ENCODE peak calls at places on chromosomes 12 and 14, in ten cellular contexts. One of them, this sample, is unnamed.

GRCh38 chr14:71583246-71583645 is 349.0 kb upstream of the RGS6 start:
- DNase-seq in germinal center: no peak
- DNase-seq in cardiac muscle cell: no peak
- DNase-seq in T-helper 9 cell: no peak
- DNase-seq in iPS DF 6.9: no peak
- DNase-seq in GM10248: no peak
- DNase-seq in Panc1: no peak
- DNase-seq in RWPE1: no peak
- DNase-seq in A549: no peak
- DNase-seq in activated CD4-positive, CD25-positive, alpha-beta regulatory T cell: no peak
- DNase-seq in this sample: no peak

GRCh38 chr12:107580750-107581529 is 104.7 kb upstream of the PWP1 start:
- DNase-seq in cardiac muscle cell: peak
- DNase-seq in germinal center: no peak
- DNase-seq in iPS DF 6.9: no peak
- DNase-seq in T-helper 9 cell: no peak
- DNase-seq in RWPE1: no peak
- DNase-seq in A549: no peak
- DNase-seq in Panc1: no peak
- DNase-seq in GM10248: no peak
- DNase-seq in activated CD4-positive, CD25-positive, alpha-beta regulatory T cell: no peak
- DNase-seq in this sample: peak

GRCh38 chr12:107667464-107667863 is 18.1 kb upstream of the PWP1 start:
- DNase-seq in cardiac muscle cell: no peak
- DNase-seq in iPS DF 6.9: no peak
- DNase-seq in T-helper 9 cell: no peak
- DNase-seq in activated CD4-positive, CD25-positive, alpha-beta regulatory T cell: no peak
- DNase-seq in Panc1: no peak
- DNase-seq in A549: no peak
- DNase-seq in germinal center: no peak
- DNase-seq in RWPE1: no peak
- DNase-seq in GM10248: no peak
- DNase-seq in this sample: no peak

GRCh38 chr12:132638541-132639408 is 20.2 kb downstream of the P2RX2 start:
- DNase-seq in activated CD4-positive, CD25-positive, alpha-beta regulatory T cell: no peak
- DNase-seq in RWPE1: peak
- DNase-seq in A549: peak
- DNase-seq in cardiac muscle cell: peak
- DNase-seq in Panc1: peak
- DNase-seq in iPS DF 6.9: no peak
- DNase-seq in T-helper 9 cell: no peak
- DNase-seq in germinal center: peak
- DNase-seq in GM10248: peak
- DNase-seq in this sample: peak

GRCh38 chr14:57732886-57733285 is 133.0 kb downstream of the SLC35F4 start:
- DNase-seq in A549: no peak
- DNase-seq in GM10248: no peak
- DNase-seq in Panc1: no peak
- DNase-seq in cardiac muscle cell: no peak
- DNase-seq in iPS DF 6.9: no peak
- DNase-seq in T-helper 9 cell: no peak
- DNase-seq in activated CD4-positive, CD25-positive, alpha-beta regulatory T cell: no peak
- DNase-seq in germinal center: no peak
- DNase-seq in RWPE1: no peak
- DNase-seq in this sample: no peak

GRCh38 chr14:105168979-105169507 is 467 bp upstream of the JAG2 start:
- DNase-seq in activated CD4-positive, CD25-positive, alpha-beta regulatory T cell: no peak
- DNase-seq in Panc1: no peak
- DNase-seq in A549: peak
- DNase-seq in iPS DF 6.9: peak
- DNase-seq in cardiac muscle cell: peak
- DNase-seq in germinal center: no peak
- DNase-seq in T-helper 9 cell: peak
- DNase-seq in GM10248: no peak
- DNase-seq in RWPE1: no peak
- DNase-seq in this sample: peak

GRCh38 chr12:116990971-116991966 is 80.5 kb downstream of the FBXW8 start:
- DNase-seq in activated CD4-positive, CD25-positive, alpha-beta regulatory T cell: no peak
- DNase-seq in cardiac muscle cell: no peak
- DNase-seq in iPS DF 6.9: no peak
- DNase-seq in A549: no peak
- DNase-seq in RWPE1: no peak
- DNase-seq in GM10248: no peak
- DNase-seq in T-helper 9 cell: no peak
- DNase-seq in Panc1: no peak
- DNase-seq in germinal center: no peak
- DNase-seq in this sample: no peak

GRCh38 chr12:69851976-69852375 is 26.9 kb downstream of the MYRFL start:
- DNase-seq in RWPE1: no peak
- DNase-seq in cardiac muscle cell: no peak
- DNase-seq in activated CD4-positive, CD25-positive, alpha-beta regulatory T cell: no peak
- DNase-seq in iPS DF 6.9: no peak
- DNase-seq in Panc1: no peak
- DNase-seq in T-helper 9 cell: no peak
- DNase-seq in germinal center: no peak
- DNase-seq in GM10248: no peak
- DNase-seq in A549: no peak
- DNase-seq in this sample: no peak

GRCh38 chr14:75399819-75400678 is 27.8 kb upstream of the JDP2 start:
- DNase-seq in GM10248: no peak
- DNase-seq in A549: peak
- DNase-seq in iPS DF 6.9: no peak
- DNase-seq in activated CD4-positive, CD25-positive, alpha-beta regulatory T cell: no peak
- DNase-seq in RWPE1: peak
- DNase-seq in cardiac muscle cell: no peak
- DNase-seq in germinal center: no peak
- DNase-seq in Panc1: no peak
- DNase-seq in T-helper 9 cell: no peak
- DNase-seq in this sample: peak

GRCh38 chr12:47902131-47902639 is 2.6 kb downstream of the VDR start:
- DNase-seq in T-helper 9 cell: no peak
- DNase-seq in A549: no peak
- DNase-seq in Panc1: no peak
- DNase-seq in germinal center: no peak
- DNase-seq in iPS DF 6.9: no peak
- DNase-seq in RWPE1: no peak
- DNase-seq in cardiac muscle cell: no peak
- DNase-seq in activated CD4-positive, CD25-positive, alpha-beta regulatory T cell: no peak
- DNase-seq in GM10248: no peak
- DNase-seq in this sample: no peak

GRCh38 chr12:57896437-57897201 is 44.7 kb upstream of the ATP23 start:
- DNase-seq in cardiac muscle cell: peak
- DNase-seq in T-helper 9 cell: no peak
- DNase-seq in GM10248: no peak
- DNase-seq in Panc1: peak
- DNase-seq in RWPE1: peak
- DNase-seq in germinal center: no peak
- DNase-seq in A549: peak
- DNase-seq in iPS DF 6.9: no peak
- DNase-seq in activated CD4-positive, CD25-positive, alpha-beta regulatory T cell: no peak
- DNase-seq in this sample: peak

GRCh38 chr12:128008341-128008740 is 258.6 kb upstream of the TMEM132C start:
- DNase-seq in activated CD4-positive, CD25-positive, alpha-beta regulatory T cell: no peak
- DNase-seq in germinal center: no peak
- DNase-seq in iPS DF 6.9: no peak
- DNase-seq in Panc1: no peak
- DNase-seq in cardiac muscle cell: no peak
- DNase-seq in GM10248: no peak
- DNase-seq in A549: no peak
- DNase-seq in RWPE1: no peak
- DNase-seq in T-helper 9 cell: no peak
- DNase-seq in this sample: no peak

GRCh38 chr12:114696443-114697245 is 12.7 kb upstream of the TBX3 start:
- DNase-seq in RWPE1: no peak
- DNase-seq in A549: no peak
- DNase-seq in GM10248: no peak
- DNase-seq in activated CD4-positive, CD25-positive, alpha-beta regulatory T cell: no peak
- DNase-seq in cardiac muscle cell: no peak
- DNase-seq in T-helper 9 cell: no peak
- DNase-seq in Panc1: no peak
- DNase-seq in germinal center: no peak
- DNase-seq in iPS DF 6.9: no peak
- DNase-seq in this sample: no peak

GRCh38 chr12:130975116-130975515 is 21.4 kb downstream of the ADGRD1 start:
- DNase-seq in GM10248: no peak
- DNase-seq in germinal center: no peak
- DNase-seq in cardiac muscle cell: no peak
- DNase-seq in RWPE1: no peak
- DNase-seq in activated CD4-positive, CD25-positive, alpha-beta regulatory T cell: no peak
- DNase-seq in iPS DF 6.9: no peak
- DNase-seq in T-helper 9 cell: no peak
- DNase-seq in A549: no peak
- DNase-seq in Panc1: no peak
- DNase-seq in this sample: no peak

GRCh38 chr12:78118036-78118435 is 287.3 kb downstream of the NAV3 start:
- DNase-seq in cardiac muscle cell: peak
- DNase-seq in Panc1: no peak
- DNase-seq in activated CD4-positive, CD25-positive, alpha-beta regulatory T cell: no peak
- DNase-seq in A549: no peak
- DNase-seq in iPS DF 6.9: no peak
- DNase-seq in T-helper 9 cell: no peak
- DNase-seq in RWPE1: no peak
- DNase-seq in GM10248: no peak
- DNase-seq in germinal center: no peak
- DNase-seq in this sample: peak

GRCh38 chr12:129903956-129904769 is at the start of gene TMEM132D:
- DNase-seq in iPS DF 6.9: no peak
- DNase-seq in Panc1: no peak
- DNase-seq in germinal center: no peak
- DNase-seq in cardiac muscle cell: peak
- DNase-seq in activated CD4-positive, CD25-positive, alpha-beta regulatory T cell: no peak
- DNase-seq in A549: no peak
- DNase-seq in RWPE1: no peak
- DNase-seq in GM10248: no peak
- DNase-seq in T-helper 9 cell: no peak
- DNase-seq in this sample: peak

GRCh38 chr12:3715999-3716398 is 36.9 kb downstream of the CRACR2A start:
- DNase-seq in A549: no peak
- DNase-seq in activated CD4-positive, CD25-positive, alpha-beta regulatory T cell: no peak
- DNase-seq in GM10248: no peak
- DNase-seq in RWPE1: no peak
- DNase-seq in T-helper 9 cell: no peak
- DNase-seq in cardiac muscle cell: no peak
- DNase-seq in iPS DF 6.9: no peak
- DNase-seq in Panc1: no peak
- DNase-seq in germinal center: no peak
- DNase-seq in this sample: no peak

GRCh38 chr14:71497645-71498086 is 434.6 kb upstream of the RGS6 start:
- DNase-seq in A549: no peak
- DNase-seq in iPS DF 6.9: no peak
- DNase-seq in Panc1: no peak
- DNase-seq in RWPE1: no peak
- DNase-seq in germinal center: no peak
- DNase-seq in cardiac muscle cell: no peak
- DNase-seq in activated CD4-positive, CD25-positive, alpha-beta regulatory T cell: no peak
- DNase-seq in GM10248: peak
- DNase-seq in T-helper 9 cell: no peak
- DNase-seq in this sample: no peak

GRCh38 chr12:116153096-116153495 is 124.4 kb downstream of the MED13L start:
- DNase-seq in cardiac muscle cell: no peak
- DNase-seq in germinal center: no peak
- DNase-seq in T-helper 9 cell: no peak
- DNase-seq in RWPE1: no peak
- DNase-seq in A549: no peak
- DNase-seq in Panc1: no peak
- DNase-seq in iPS DF 6.9: no peak
- DNase-seq in activated CD4-positive, CD25-positive, alpha-beta regulatory T cell: no peak
- DNase-seq in GM10248: no peak
- DNase-seq in this sample: no peak

GRCh38 chr12:12722351-12723146 is 5.4 kb downstream of the CDKN1B start:
- DNase-seq in RWPE1: no peak
- DNase-seq in germinal center: peak
- DNase-seq in activated CD4-positive, CD25-positive, alpha-beta regulatory T cell: no peak
- DNase-seq in Panc1: no peak
- DNase-seq in cardiac muscle cell: no peak
- DNase-seq in iPS DF 6.9: no peak
- DNase-seq in T-helper 9 cell: no peak
- DNase-seq in GM10248: peak
- DNase-seq in A549: peak
- DNase-seq in this sample: no peak

GRCh38 chr14:52802597-52802996 is 11.2 kb upstream of the GNPNAT1 start:
- DNase-seq in cardiac muscle cell: no peak
- DNase-seq in GM10248: no peak
- DNase-seq in germinal center: no peak
- DNase-seq in iPS DF 6.9: no peak
- DNase-seq in Panc1: no peak
- DNase-seq in T-helper 9 cell: no peak
- DNase-seq in activated CD4-positive, CD25-positive, alpha-beta regulatory T cell: no peak
- DNase-seq in RWPE1: peak
- DNase-seq in A549: no peak
- DNase-seq in this sample: no peak

GRCh38 chr12:79083181-79083580 is 218.6 kb downstream of the SYT1 start:
- DNase-seq in germinal center: no peak
- DNase-seq in iPS DF 6.9: no peak
- DNase-seq in activated CD4-positive, CD25-positive, alpha-beta regulatory T cell: no peak
- DNase-seq in cardiac muscle cell: no peak
- DNase-seq in T-helper 9 cell: no peak
- DNase-seq in Panc1: no peak
- DNase-seq in RWPE1: no peak
- DNase-seq in A549: no peak
- DNase-seq in GM10248: no peak
- DNase-seq in this sample: no peak

GRCh38 chr12:132429122-132429931 is 60.6 kb upstream of the FBRSL1 start:
- DNase-seq in iPS DF 6.9: no peak
- DNase-seq in RWPE1: no peak
- DNase-seq in A549: no peak
- DNase-seq in germinal center: no peak
- DNase-seq in Panc1: no peak
- DNase-seq in GM10248: no peak
- DNase-seq in cardiac muscle cell: peak
- DNase-seq in T-helper 9 cell: no peak
- DNase-seq in activated CD4-positive, CD25-positive, alpha-beta regulatory T cell: no peak
- DNase-seq in this sample: peak

GRCh38 chr12:106581543-106582263 is 1.1 kb upstream of the RFX4 start:
- DNase-seq in T-helper 9 cell: no peak
- DNase-seq in RWPE1: no peak
- DNase-seq in germinal center: no peak
- DNase-seq in A549: peak
- DNase-seq in GM10248: no peak
- DNase-seq in activated CD4-positive, CD25-positive, alpha-beta regulatory T cell: no peak
- DNase-seq in cardiac muscle cell: peak
- DNase-seq in iPS DF 6.9: no peak
- DNase-seq in Panc1: no peak
- DNase-seq in this sample: peak

GRCh38 chr14:75430106-75430505 is 2.3 kb downstream of the JDP2 start:
- DNase-seq in activated CD4-positive, CD25-positive, alpha-beta regulatory T cell: no peak
- DNase-seq in Panc1: no peak
- DNase-seq in RWPE1: no peak
- DNase-seq in GM10248: no peak
- DNase-seq in A549: no peak
- DNase-seq in cardiac muscle cell: no peak
- DNase-seq in germinal center: no peak
- DNase-seq in T-helper 9 cell: no peak
- DNase-seq in iPS DF 6.9: no peak
- DNase-seq in this sample: no peak

GRCh38 chr14:53608369-53608768 is 348.3 kb downstream of the BMP4 start:
- DNase-seq in cardiac muscle cell: no peak
- DNase-seq in Panc1: no peak
- DNase-seq in iPS DF 6.9: no peak
- DNase-seq in activated CD4-positive, CD25-positive, alpha-beta regulatory T cell: no peak
- DNase-seq in RWPE1: peak
- DNase-seq in T-helper 9 cell: no peak
- DNase-seq in germinal center: no peak
- DNase-seq in GM10248: no peak
- DNase-seq in A549: peak
- DNase-seq in this sample: no peak

GRCh38 chr14:96039633-96040311 is 610 bp downstream of the C14orf132 start:
- DNase-seq in GM10248: no peak
- DNase-seq in A549: peak
- DNase-seq in Panc1: no peak
- DNase-seq in iPS DF 6.9: no peak
- DNase-seq in germinal center: peak
- DNase-seq in activated CD4-positive, CD25-positive, alpha-beta regulatory T cell: no peak
- DNase-seq in cardiac muscle cell: peak
- DNase-seq in RWPE1: no peak
- DNase-seq in T-helper 9 cell: no peak
- DNase-seq in this sample: peak

GRCh38 chr12:1800646-1801284 is 19.6 kb upstream of the LRTM2 start:
- DNase-seq in iPS DF 6.9: peak
- DNase-seq in germinal center: peak
- DNase-seq in T-helper 9 cell: no peak
- DNase-seq in activated CD4-positive, CD25-positive, alpha-beta regulatory T cell: no peak
- DNase-seq in RWPE1: no peak
- DNase-seq in GM10248: peak
- DNase-seq in cardiac muscle cell: peak
- DNase-seq in A549: peak
- DNase-seq in Panc1: no peak
- DNase-seq in this sample: peak

This sample was measured in SK-N-SH.